ENCODE peak calls at places on chromosomes 12 and 14, in five cellular contexts. M is activated T-helper 9 cell treated with anti-CD3 and anti-CD28 coated beads, Interleukin-2, amount 50 U/mL, for 16 hours; W is GM06990; T is neural progenitor cell; Q is NCI-H1105. J is an unnamed sample.

GRCh38 chr14:78790262-78790661 is 620.1 kb downstream of the NRXN3 start:
- DNase-seq in M (no peak), W (no peak), T (peak; percentile 37), Q (no peak), J (no peak)

GRCh38 chr12:14892726-14893442 is 7.2 kb upstream of the MGP start:
- DNase-seq in M (no peak), W (no peak), T (peak; percentile 13), Q (no peak), J (no peak)

GRCh38 chr12:101877816-101878811 is 734 bp downstream of the DRAM1 start:
- DNase-seq in M (no peak), W (no peak), T (no peak), Q (no peak), J (peak; percentile 80)

GRCh38 chr14:61329478-61330051 is 8.2 kb downstream of the PRKCH start:
- DNase-seq in M (no peak), W (peak; percentile 69), T (no peak), Q (no peak), J (no peak)

GRCh38 chr12:32365473-32366064 is 33.8 kb upstream of the FGD4 start:
- DNase-seq in M (no peak), W (peak; percentile 21), T (peak; percentile 76), Q (peak; percentile 46), J (peak; percentile 74)

GRCh38 chr12:7638764-7639570 is 26.7 kb downstream of the APOBEC1 start:
- DNase-seq in M (peak; percentile 49), W (peak; percentile 39), T (peak; percentile 96), Q (peak; percentile 82), J (peak; percentile 84)

GRCh38 chr14:99507860-99508640 is 26.8 kb downstream of the CCNK start:
- DNase-seq in M (no peak), W (no peak), T (no peak), Q (no peak), J (no peak)

GRCh38 chr12:69036533-69036932 is 103.6 kb upstream of the CPM start:
- DNase-seq in M (no peak), W (no peak), T (no peak), Q (no peak), J (no peak)

GRCh38 chr14:50410921-50411320 is 14.2 kb upstream of the CDKL1 start:
- DNase-seq in M (no peak), W (no peak), T (no peak), Q (no peak), J (no peak)

GRCh38 chr12:30599631-30600030 is 96.0 kb downstream of the IPO8 start:
- DNase-seq in M (no peak), W (no peak), T (no peak), Q (peak; percentile 26), J (no peak)

GRCh38 chr12:95607642-95608041 is 56.4 kb upstream of the USP44 start:
- DNase-seq in M (no peak), W (no peak), T (no peak), Q (peak; percentile 72), J (no peak)

GRCh38 chr12:30953257-30953656 is 26.7 kb downstream of the TSPAN11 start:
- DNase-seq in M (no peak), W (no peak), T (no peak), Q (no peak), J (no peak)

GRCh38 chr14:51564986-51565604 is 86.6 kb upstream of the FRMD6 start:
- DNase-seq in M (no peak), W (no peak), T (peak; percentile 9), Q (no peak), J (no peak)

GRCh38 chr14:106215229-106215628 is 688.8 kb downstream of the TMEM121 start:
- DNase-seq in M (no peak), W (no peak), T (no peak), Q (no peak), J (no peak)

GRCh38 chr14:22598896-22599244 is 770 bp downstream of the ABHD4 start:
- DNase-seq in M (peak; percentile 7), W (no peak), T (peak; percentile 22), Q (peak; percentile 12), J (peak; percentile 64)

GRCh38 chr12:5333096-5333495 is 98.8 kb upstream of the NTF3 start:
- DNase-seq in M (no peak), W (no peak), T (no peak), Q (no peak), J (no peak)

GRCh38 chr12:93476555-93476954 is 9.2 kb downstream of the MRPL42 start:
- DNase-seq in M (no peak), W (no peak), T (no peak), Q (no peak), J (no peak)

GRCh38 chr14:33788116-33788515 is 162.8 kb downstream of the EGLN3 start:
- DNase-seq in M (no peak), W (no peak), T (peak; percentile 49), Q (no peak), J (no peak)

GRCh38 chr12:93219947-93220346 is 157.8 kb upstream of the NUDT4 start:
- DNase-seq in M (no peak), W (no peak), T (no peak), Q (no peak), J (no peak)

GRCh38 chr14:100755649-100756048 is 29.0 kb downstream of the DLK1 start:
- DNase-seq in M (no peak), W (no peak), T (no peak), Q (no peak), J (no peak)

GRCh38 chr12:46915082-46915481 is 89.3 kb upstream of the SLC38A4 start:
- DNase-seq in M (no peak), W (no peak), T (no peak), Q (no peak), J (peak; percentile 51)

GRCh38 chr14:90599748-90600507 is 203.1 kb downstream of the CALM1 start:
- DNase-seq in M (no peak), W (no peak), T (no peak), Q (no peak), J (no peak)

GRCh38 chr12:13725049-13725448 is 256.4 kb downstream of the GRIN2B start:
- DNase-seq in M (no peak), W (no peak), T (no peak), Q (no peak), J (no peak)

GRCh38 chr14:35140718-35141581 is 18.6 kb downstream of the PRORP start:
- DNase-seq in M (no peak), W (no peak), T (no peak), Q (no peak), J (peak; percentile 21)

GRCh38 chr14:66495214-66496098 is 9.3 kb downstream of the CCDC196 start:
- DNase-seq in M (no peak), W (peak; percentile 15), T (peak; percentile 62), Q (peak; percentile 59), J (peak; percentile 75)

GRCh38 chr12:39613525-39613924 is 6.1 kb downstream of the ABCD2 start:
- DNase-seq in M (no peak), W (no peak), T (no peak), Q (no peak), J (no peak)